ENCODE peak calls at places on chromosomes 1 and 21, in ten cellular contexts. One of them, this sample, is unnamed.

GRCh38 chr1:64744492-64745180 is at the start of gene RAVER2:
- DNase-seq in endothelial cell of umbilical vein: peak
- DNase-seq in epithelial cell of esophagus: peak
- DNase-seq in skeletal muscle cell: peak
- DNase-seq in tibial artery: peak
- DNase-seq in lower leg skin: peak
- DNase-seq in fibroblast of mammary gland: peak
- DNase-seq in fibroblast of pulmonary artery: peak
- DNase-seq in BJ: no peak
- DNase-seq in CD8-positive, alpha-beta T cell: peak
- DNase-seq in this sample: peak

GRCh38 chr1:12634156-12634555 is 9.7 kb upstream of the AADACL4 start:
- DNase-seq in lower leg skin: no peak
- DNase-seq in fibroblast of mammary gland: no peak
- DNase-seq in epithelial cell of esophagus: no peak
- DNase-seq in skeletal muscle cell: no peak
- DNase-seq in tibial artery: no peak
- DNase-seq in CD8-positive, alpha-beta T cell: no peak
- DNase-seq in endothelial cell of umbilical vein: no peak
- DNase-seq in fibroblast of pulmonary artery: no peak
- DNase-seq in BJ: no peak
- DNase-seq in this sample: no peak

GRCh38 chr1:234927968-234928635 is 200.5 kb downstream of the TOMM20 start:
- DNase-seq in lower leg skin: no peak
- DNase-seq in fibroblast of pulmonary artery: no peak
- DNase-seq in CD8-positive, alpha-beta T cell: no peak
- DNase-seq in fibroblast of mammary gland: no peak
- DNase-seq in BJ: no peak
- DNase-seq in skeletal muscle cell: no peak
- DNase-seq in tibial artery: peak
- DNase-seq in endothelial cell of umbilical vein: no peak
- DNase-seq in epithelial cell of esophagus: no peak
- DNase-seq in this sample: no peak

GRCh38 chr21:43192501-43193081 is 23.8 kb downstream of the CRYAA start:
- DNase-seq in epithelial cell of esophagus: no peak
- DNase-seq in skeletal muscle cell: no peak
- DNase-seq in lower leg skin: peak
- DNase-seq in BJ: no peak
- DNase-seq in endothelial cell of umbilical vein: no peak
- DNase-seq in fibroblast of pulmonary artery: no peak
- DNase-seq in fibroblast of mammary gland: no peak
- DNase-seq in tibial artery: peak
- DNase-seq in CD8-positive, alpha-beta T cell: no peak
- DNase-seq in this sample: no peak

GRCh38 chr1:78647238-78647637 is 2.4 kb upstream of the IFI44 start:
- DNase-seq in CD8-positive, alpha-beta T cell: no peak
- DNase-seq in BJ: no peak
- DNase-seq in fibroblast of mammary gland: no peak
- DNase-seq in tibial artery: no peak
- DNase-seq in endothelial cell of umbilical vein: no peak
- DNase-seq in lower leg skin: no peak
- DNase-seq in epithelial cell of esophagus: no peak
- DNase-seq in skeletal muscle cell: no peak
- DNase-seq in fibroblast of pulmonary artery: no peak
- DNase-seq in this sample: no peak

GRCh38 chr1:87826639-87827345 is 498.1 kb downstream of the LMO4 start:
- DNase-seq in fibroblast of pulmonary artery: peak
- DNase-seq in lower leg skin: peak
- DNase-seq in skeletal muscle cell: peak
- DNase-seq in BJ: peak
- DNase-seq in epithelial cell of esophagus: peak
- DNase-seq in endothelial cell of umbilical vein: peak
- DNase-seq in CD8-positive, alpha-beta T cell: no peak
- DNase-seq in fibroblast of mammary gland: peak
- DNase-seq in tibial artery: peak
- DNase-seq in this sample: peak

GRCh38 chr1:170077926-170078325 is 3.4 kb upstream of the KIFAP3 start:
- DNase-seq in tibial artery: no peak
- DNase-seq in skeletal muscle cell: no peak
- DNase-seq in fibroblast of pulmonary artery: no peak
- DNase-seq in epithelial cell of esophagus: no peak
- DNase-seq in CD8-positive, alpha-beta T cell: no peak
- DNase-seq in endothelial cell of umbilical vein: no peak
- DNase-seq in fibroblast of mammary gland: no peak
- DNase-seq in BJ: no peak
- DNase-seq in lower leg skin: no peak
- DNase-seq in this sample: no peak

GRCh38 chr1:49225464-49225863 is 448.8 kb upstream of the BEND5 start:
- DNase-seq in epithelial cell of esophagus: no peak
- DNase-seq in endothelial cell of umbilical vein: no peak
- DNase-seq in fibroblast of pulmonary artery: no peak
- DNase-seq in lower leg skin: no peak
- DNase-seq in CD8-positive, alpha-beta T cell: no peak
- DNase-seq in skeletal muscle cell: no peak
- DNase-seq in BJ: no peak
- DNase-seq in fibroblast of mammary gland: no peak
- DNase-seq in tibial artery: no peak
- DNase-seq in this sample: no peak

GRCh38 chr1:89633745-89634625 is 1.1 kb downstream of the LRRC8C start:
- DNase-seq in tibial artery: no peak
- DNase-seq in fibroblast of pulmonary artery: peak
- DNase-seq in CD8-positive, alpha-beta T cell: no peak
- DNase-seq in lower leg skin: no peak
- DNase-seq in epithelial cell of esophagus: peak
- DNase-seq in fibroblast of mammary gland: peak
- DNase-seq in endothelial cell of umbilical vein: peak
- DNase-seq in BJ: no peak
- DNase-seq in skeletal muscle cell: no peak
- DNase-seq in this sample: peak

GRCh38 chr1:34346128-34346527 is 169.4 kb downstream of the C1orf94 start:
- DNase-seq in skeletal muscle cell: no peak
- DNase-seq in epithelial cell of esophagus: no peak
- DNase-seq in tibial artery: no peak
- DNase-seq in fibroblast of pulmonary artery: no peak
- DNase-seq in fibroblast of mammary gland: no peak
- DNase-seq in BJ: no peak
- DNase-seq in CD8-positive, alpha-beta T cell: no peak
- DNase-seq in lower leg skin: no peak
- DNase-seq in endothelial cell of umbilical vein: no peak
- DNase-seq in this sample: no peak

GRCh38 chr1:41368384-41368783 is 7.2 kb downstream of the FOXO6 start:
- DNase-seq in skeletal muscle cell: no peak
- DNase-seq in fibroblast of pulmonary artery: no peak
- DNase-seq in epithelial cell of esophagus: no peak
- DNase-seq in lower leg skin: no peak
- DNase-seq in BJ: no peak
- DNase-seq in tibial artery: no peak
- DNase-seq in CD8-positive, alpha-beta T cell: no peak
- DNase-seq in endothelial cell of umbilical vein: no peak
- DNase-seq in fibroblast of mammary gland: no peak
- DNase-seq in this sample: no peak

DNA sequence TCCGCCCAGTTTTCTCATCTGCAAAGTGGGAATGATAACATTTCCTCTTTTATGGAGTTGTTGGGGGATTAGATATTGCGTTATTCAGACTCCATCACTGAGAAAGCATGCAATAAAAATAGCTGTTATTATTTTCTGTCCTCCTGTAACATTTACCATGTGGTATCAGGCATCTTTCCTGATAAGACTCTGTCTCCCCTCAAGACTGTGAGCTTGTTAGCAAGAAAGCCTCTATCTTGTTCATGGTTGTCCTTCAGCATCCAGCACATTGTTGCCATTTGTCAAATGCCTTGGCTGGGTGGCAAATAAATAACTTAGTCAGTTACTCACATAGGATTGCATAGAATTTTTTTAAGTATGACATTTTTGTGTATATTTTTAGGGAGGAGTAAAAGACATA is 1.2 kb upstream of the JAM2 start:
- DNase-seq in epithelial cell of esophagus: no peak
- DNase-seq in skeletal muscle cell: no peak
- DNase-seq in fibroblast of pulmonary artery: no peak
- DNase-seq in lower leg skin: no peak
- DNase-seq in endothelial cell of umbilical vein: no peak
- DNase-seq in BJ: no peak
- DNase-seq in CD8-positive, alpha-beta T cell: no peak
- DNase-seq in fibroblast of mammary gland: no peak
- DNase-seq in tibial artery: no peak
- DNase-seq in this sample: no peak
- H3K4me3 ChIP-seq in epithelial cell of esophagus: no peak
- H3K4me3 ChIP-seq in skeletal muscle cell: no peak
- H3K4me3 ChIP-seq in fibroblast of pulmonary artery: no peak
- H3K4me3 ChIP-seq in lower leg skin: no peak
- H3K4me3 ChIP-seq in endothelial cell of umbilical vein: no peak
- H3K4me3 ChIP-seq in BJ: no peak
- H3K4me3 ChIP-seq in CD8-positive, alpha-beta T cell: no peak
- H3K4me3 ChIP-seq in fibroblast of mammary gland: no peak
- H3K4me3 ChIP-seq in tibial artery: no peak
- H3K4me3 ChIP-seq in this sample: no peak

GRCh38 chr1:176203735-176204134 is 3.4 kb downstream of the COP1 start:
- DNase-seq in BJ: no peak
- DNase-seq in lower leg skin: no peak
- DNase-seq in CD8-positive, alpha-beta T cell: no peak
- DNase-seq in endothelial cell of umbilical vein: no peak
- DNase-seq in epithelial cell of esophagus: no peak
- DNase-seq in fibroblast of pulmonary artery: no peak
- DNase-seq in skeletal muscle cell: no peak
- DNase-seq in tibial artery: no peak
- DNase-seq in fibroblast of mammary gland: no peak
- DNase-seq in this sample: peak

GRCh38 chr1:176208034-176208433 is 948 bp upstream of the COP1 start:
- DNase-seq in lower leg skin: no peak
- DNase-seq in epithelial cell of esophagus: no peak
- DNase-seq in tibial artery: no peak
- DNase-seq in CD8-positive, alpha-beta T cell: no peak
- DNase-seq in fibroblast of mammary gland: no peak
- DNase-seq in endothelial cell of umbilical vein: no peak
- DNase-seq in BJ: no peak
- DNase-seq in fibroblast of pulmonary artery: no peak
- DNase-seq in skeletal muscle cell: no peak
- DNase-seq in this sample: peak

GRCh38 chr1:176206006-176206960 is 803 bp downstream of the COP1 start:
- DNase-seq in fibroblast of mammary gland: peak
- DNase-seq in epithelial cell of esophagus: peak
- DNase-seq in lower leg skin: no peak
- DNase-seq in skeletal muscle cell: no peak
- DNase-seq in tibial artery: peak
- DNase-seq in fibroblast of pulmonary artery: peak
- DNase-seq in CD8-positive, alpha-beta T cell: peak
- DNase-seq in BJ: no peak
- DNase-seq in endothelial cell of umbilical vein: peak
- DNase-seq in this sample: no peak

GRCh38 chr1:176206961-176207902 is at the start of gene COP1:
- DNase-seq in fibroblast of mammary gland: peak
- DNase-seq in endothelial cell of umbilical vein: peak
- DNase-seq in skeletal muscle cell: peak
- DNase-seq in CD8-positive, alpha-beta T cell: peak
- DNase-seq in BJ: peak
- DNase-seq in epithelial cell of esophagus: peak
- DNase-seq in lower leg skin: peak
- DNase-seq in fibroblast of pulmonary artery: peak
- DNase-seq in tibial artery: peak
- DNase-seq in this sample: peak

DNA sequence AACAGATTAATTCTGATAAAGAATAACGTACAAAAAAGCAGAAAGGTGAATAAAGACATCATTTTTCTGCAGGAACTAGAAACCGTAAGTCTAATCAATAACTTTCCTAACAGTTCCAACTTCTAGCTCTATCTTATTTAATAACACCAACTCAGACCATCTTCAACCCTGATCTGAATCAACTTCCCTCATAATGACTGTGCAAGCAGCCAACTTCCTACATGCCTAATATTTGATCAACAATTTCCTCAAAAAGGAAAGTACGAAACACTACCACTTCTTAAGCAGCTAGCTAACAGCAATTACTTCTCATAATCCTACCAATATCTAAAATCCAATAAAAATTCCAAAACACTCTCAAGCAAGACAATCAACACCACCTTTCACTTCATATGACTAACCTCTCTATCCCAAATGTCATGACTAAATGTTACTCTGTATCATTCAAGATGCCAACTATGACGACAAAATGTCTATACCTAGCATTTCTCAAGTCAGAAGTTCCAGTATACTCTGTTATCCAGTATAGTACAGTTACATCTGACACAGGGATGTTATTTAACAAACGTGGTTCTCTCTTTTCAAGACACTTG is 1.7 kb downstream of the COP1 start:
- DNase-seq in fibroblast of pulmonary artery: peak
- DNase-seq in epithelial cell of esophagus: peak
- DNase-seq in lower leg skin: no peak
- DNase-seq in tibial artery: no peak
- DNase-seq in endothelial cell of umbilical vein: peak
- DNase-seq in CD8-positive, alpha-beta T cell: no peak
- DNase-seq in skeletal muscle cell: no peak
- DNase-seq in fibroblast of mammary gland: peak
- DNase-seq in BJ: no peak
- DNase-seq in this sample: peak
- H3K4me3 ChIP-seq in fibroblast of pulmonary artery: peak
- H3K4me3 ChIP-seq in epithelial cell of esophagus: peak
- H3K4me3 ChIP-seq in lower leg skin: no peak
- H3K4me3 ChIP-seq in tibial artery: peak
- H3K4me3 ChIP-seq in endothelial cell of umbilical vein: peak
- H3K4me3 ChIP-seq in CD8-positive, alpha-beta T cell: peak
- H3K4me3 ChIP-seq in skeletal muscle cell: peak
- H3K4me3 ChIP-seq in fibroblast of mammary gland: peak
- H3K4me3 ChIP-seq in BJ: peak
- H3K4me3 ChIP-seq in this sample: peak

DNA sequence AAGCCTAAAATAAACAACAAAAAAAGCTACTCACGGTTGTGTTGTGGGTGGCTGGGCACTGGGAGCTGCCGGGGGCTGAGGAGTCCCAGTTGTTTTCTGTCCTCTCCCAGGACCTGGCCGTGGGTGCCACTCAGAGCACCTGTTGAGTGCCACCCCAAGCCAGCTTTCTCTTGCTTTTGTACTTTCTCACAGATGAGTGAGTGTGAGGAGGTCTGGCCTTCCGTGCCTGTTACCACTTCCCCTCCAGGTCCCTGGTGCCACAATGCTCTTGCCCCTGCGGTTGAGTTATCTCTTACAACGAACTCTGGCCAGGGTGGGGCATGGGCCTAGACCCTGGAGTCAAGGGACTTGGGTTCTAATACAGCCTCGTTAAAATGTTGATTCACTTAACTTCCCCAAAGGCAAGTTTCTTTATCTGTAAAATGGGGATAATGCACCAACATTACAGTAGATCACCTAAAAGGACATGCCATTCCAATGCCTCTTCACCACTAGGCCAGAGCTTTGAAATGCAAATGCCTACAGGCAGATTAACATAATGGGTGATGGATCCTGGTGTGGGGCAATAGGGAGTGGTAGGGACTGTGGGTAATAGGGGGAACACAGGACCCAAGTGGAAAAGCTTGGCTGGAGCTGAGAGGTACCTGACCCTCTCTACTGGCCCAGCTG is at the start of gene CNR2:
- DNase-seq in BJ: no peak
- DNase-seq in endothelial cell of umbilical vein: no peak
- DNase-seq in CD8-positive, alpha-beta T cell: peak
- DNase-seq in tibial artery: no peak
- DNase-seq in skeletal muscle cell: no peak
- DNase-seq in lower leg skin: no peak
- DNase-seq in fibroblast of mammary gland: no peak
- DNase-seq in epithelial cell of esophagus: no peak
- DNase-seq in fibroblast of pulmonary artery: no peak
- DNase-seq in this sample: peak
- H3K4me3 ChIP-seq in BJ: no peak
- H3K4me3 ChIP-seq in endothelial cell of umbilical vein: no peak
- H3K4me3 ChIP-seq in CD8-positive, alpha-beta T cell: no peak
- H3K4me3 ChIP-seq in tibial artery: no peak
- H3K4me3 ChIP-seq in skeletal muscle cell: no peak
- H3K4me3 ChIP-seq in lower leg skin: no peak
- H3K4me3 ChIP-seq in fibroblast of mammary gland: no peak
- H3K4me3 ChIP-seq in epithelial cell of esophagus: no peak
- H3K4me3 ChIP-seq in fibroblast of pulmonary artery: no peak
- H3K4me3 ChIP-seq in this sample: peak

GRCh38 chr1:75334876-75335275 is 200.7 kb downstream of the LHX8 start:
- DNase-seq in fibroblast of mammary gland: no peak
- DNase-seq in CD8-positive, alpha-beta T cell: no peak
- DNase-seq in epithelial cell of esophagus: peak
- DNase-seq in skeletal muscle cell: no peak
- DNase-seq in endothelial cell of umbilical vein: no peak
- DNase-seq in BJ: no peak
- DNase-seq in lower leg skin: no peak
- DNase-seq in tibial artery: no peak
- DNase-seq in fibroblast of pulmonary artery: no peak
- DNase-seq in this sample: no peak
- H3K4me3 ChIP-seq in fibroblast of mammary gland: no peak
- H3K4me3 ChIP-seq in CD8-positive, alpha-beta T cell: no peak
- H3K4me3 ChIP-seq in epithelial cell of esophagus: no peak
- H3K4me3 ChIP-seq in skeletal muscle cell: no peak
- H3K4me3 ChIP-seq in endothelial cell of umbilical vein: no peak
- H3K4me3 ChIP-seq in BJ: no peak
- H3K4me3 ChIP-seq in lower leg skin: no peak
- H3K4me3 ChIP-seq in tibial artery: no peak
- H3K4me3 ChIP-seq in fibroblast of pulmonary artery: no peak
- H3K4me3 ChIP-seq in this sample: no peak

This sample was measured in GM12865.